ENCODE peak calls at places on chromosome 22, in eight cellular contexts. L, A, N, W, R, Y, B and X are unnamed samples.

GRCh38 chr22:49229483-49230193 is 598.0 kb downstream of the BRD1 start:
- DNase-seq in L (no peak), W (no peak), A (no peak), B (no peak), N (peak; percentile 46), R (no peak), Y (peak; percentile 33), X (no peak)

GRCh38 chr22:46070722-46071450 is 79.4 kb upstream of the PPARA start:
- DNase-seq in R (peak; percentile 90), Y (peak; percentile 72), W (peak; percentile 75), A (peak; percentile 36), B (no peak), L (peak; percentile 92), N (peak; percentile 86), X (no peak)

GRCh38 chr22:39234867-39235687 is 9.7 kb downstream of the PDGFB start:
- DNase-seq in A (no peak), N (no peak), R (no peak), L (no peak), Y (peak; percentile 86), W (no peak), B (no peak), X (no peak)

GRCh38 chr22:44172370-44173108 is 8.2 kb upstream of the PARVG start:
- DNase-seq in W (no peak), N (peak; percentile 93), R (peak; percentile 63), A (peak; percentile 68), Y (peak; percentile 93), L (peak; percentile 65), B (no peak), X (peak; percentile 71)

GRCh38 chr22:28978863-28979799 is 82.5 kb downstream of the C22orf31 start:
- DNase-seq in B (no peak), R (no peak), W (no peak), Y (no peak), N (no peak), L (no peak), A (no peak), X (no peak)

GRCh38 chr22:27985323-27986275 is 66.5 kb upstream of the PITPNB start:
- DNase-seq in W (no peak), R (no peak), Y (no peak), A (no peak), N (no peak), B (no peak), L (no peak), X (no peak)

GRCh38 chr22:41512421-41513194 is 31.7 kb downstream of the POLR3H start:
- DNase-seq in W (peak; percentile 81), B (no peak), A (no peak), L (no peak), R (no peak), N (no peak), Y (peak; percentile 40), X (no peak)

GRCh38 chr22:39138357-39138997 is 14.0 kb downstream of the CBX7 start:
- DNase-seq in R (no peak), A (no peak), B (no peak), L (no peak), W (no peak), Y (no peak), N (peak; percentile 68), X (no peak)

GRCh38 chr22:27990879-27991278 is 71.8 kb upstream of the PITPNB start:
- DNase-seq in R (no peak), N (peak; percentile 92), L (no peak), B (no peak), A (no peak), Y (no peak), W (peak; percentile 61), X (peak; percentile 12)

GRCh38 chr22:44881246-44881600 is 128.6 kb downstream of the PHF21B start:
- DNase-seq in B (no peak), Y (no peak), A (no peak), L (no peak), W (no peak), R (no peak), N (peak; percentile 22), X (no peak)

GRCh38 chr22:50091092-50091491 is 1.3 kb downstream of the MOV10L1 start:
- DNase-seq in L (no peak), A (no peak), N (no peak), W (no peak), Y (no peak), R (no peak), B (no peak), X (no peak)

GRCh38 chr22:31127181-31127772 is 4.5 kb downstream of the INPP5J start:
- DNase-seq in A (peak; percentile 37), L (no peak), B (no peak), R (no peak), Y (no peak), N (no peak), W (no peak), X (no peak)

GRCh38 chr22:50600967-50601668 is 525 bp downstream of the MAPK8IP2 start:
- DNase-seq in L (no peak), Y (no peak), W (peak; percentile 12), N (peak; percentile 62), R (no peak), B (no peak), A (no peak), X (no peak)

GRCh38 chr22:23113067-23113846 is 28.5 kb downstream of the RSPH14 start:
- DNase-seq in A (no peak), W (no peak), Y (peak; percentile 83), R (peak; percentile 87), L (peak; percentile 77), B (no peak), N (no peak), X (peak; percentile 84)

GRCh38 chr22:49965291-49966040 is 4.9 kb downstream of the PIM3 start:
- DNase-seq in W (no peak), A (no peak), Y (no peak), R (no peak), N (peak; percentile 77), L (no peak), B (no peak), X (no peak)